ENCODE peak calls at places on chromosomes 6 and 20, in five cellular contexts. N, O, P, R and Z are unnamed samples.

GRCh38 chr6:163230901-163231300 is 183.6 kb upstream of the QKI start:
- DNase-seq in N (no peak), R (no peak), P (no peak), O (no peak), Z (no peak)

GRCh38 chr6:140078552-140079126 is 704.2 kb upstream of the CITED2 start:
- DNase-seq in P (no peak), N (peak; percentile 96), O (no peak), R (no peak), Z (no peak)

GRCh38 chr20:23436681-23437080 is 2.8 kb upstream of the CSTL1 start:
- DNase-seq in R (no peak), O (no peak), P (no peak), N (peak; percentile 67), Z (no peak)

GRCh38 chr6:64415936-64416335 is 780.3 kb downstream of the PHF3 start:
- DNase-seq in P (no peak), O (no peak), R (no peak), N (peak; percentile 32), Z (no peak)

GRCh38 chr6:90885611-90886056 is 298.8 kb upstream of the MAP3K7 start:
- DNase-seq in O (no peak), N (no peak), P (no peak), R (no peak), Z (no peak)

GRCh38 chr6:154502564-154502963 is 7.9 kb downstream of the CNKSR3 start:
- DNase-seq in O (no peak), N (no peak), P (no peak), R (no peak), Z (no peak)

GRCh38 chr20:37943501-37944455 is 40.9 kb downstream of the VSTM2L start:
- DNase-seq in O (no peak), R (no peak), N (no peak), P (no peak), Z (no peak)

GRCh38 chr6:56481957-56482356 is 160.7 kb downstream of the DST start:
- DNase-seq in P (no peak), O (no peak), R (no peak), N (no peak), Z (no peak)

GRCh38 chr6:37544530-37544929 is 44.8 kb upstream of the CCDC167 start:
- DNase-seq in O (no peak), R (no peak), P (no peak), N (no peak), Z (no peak)

GRCh38 chr6:105692630-105693212 is 289.8 kb upstream of the PREP start:
- DNase-seq in N (no peak), P (no peak), O (no peak), R (no peak), Z (no peak)

GRCh38 chr6:55758156-55758942 is 117.0 kb downstream of the BMP5 start:
- DNase-seq in R (no peak), O (no peak), P (peak; percentile 57), N (peak; percentile 76), Z (no peak)

GRCh38 chr6:155340464-155341129 is 26.3 kb upstream of the TFB1M start:
- DNase-seq in N (peak; percentile 69), P (peak; percentile 22), O (no peak), R (no peak), Z (peak; percentile 22)

GRCh38 chr6:35728663-35729348 is 8.0 kb upstream of the ARMC12 start:
- DNase-seq in O (peak; percentile 82), N (no peak), P (no peak), R (no peak), Z (no peak)

GRCh38 chr20:62500237-62500864 is 24.6 kb upstream of the GATA5 start:
- DNase-seq in R (peak; percentile 74), N (peak; percentile 65), O (peak; percentile 79), P (peak; percentile 40), Z (no peak)

GRCh38 chr6:53731906-53732636 is 62.7 kb upstream of the LRRC1 start:
- DNase-seq in O (no peak), P (no peak), R (no peak), N (no peak), Z (no peak)

GRCh38 chr20:42706762-42707161 is 482.9 kb downstream of the PTPRT start:
- DNase-seq in R (no peak), O (no peak), P (no peak), N (no peak), Z (no peak)

GRCh38 chr6:104788400-104788799 is 71.3 kb downstream of the HACE1 start:
- DNase-seq in R (no peak), P (no peak), N (peak; percentile 12), O (no peak), Z (no peak)

GRCh38 chr6:125307964-125308615 is 6.3 kb upstream of the HDDC2 start:
- DNase-seq in N (no peak), O (no peak), P (no peak), R (no peak), Z (no peak)

GRCh38 chr20:24981750-24982149 is 10.8 kb downstream of the APMAP start:
- DNase-seq in P (no peak), N (no peak), O (no peak), R (peak; percentile 44), Z (no peak)

GRCh38 chr6:150037526-150038201 is 12.3 kb upstream of the RAET1L start:
- DNase-seq in O (no peak), R (no peak), N (no peak), P (no peak), Z (no peak)

GRCh38 chr6:106275692-106276091 is 49.9 kb downstream of the ATG5 start:
- DNase-seq in O (no peak), R (no peak), N (no peak), P (no peak), Z (no peak)

GRCh38 chr6:51049983-51050877 is 231.6 kb downstream of the TFAP2B start:
- DNase-seq in P (no peak), R (no peak), O (no peak), N (no peak), Z (no peak)

GRCh38 chr20:31926493-31926892 is 25.4 kb downstream of the PDRG1 start:
- DNase-seq in N (no peak), P (no peak), O (no peak), R (no peak), Z (no peak)

GRCh38 chr20:14644698-14645097 is 307.3 kb upstream of the FLRT3 start:
- DNase-seq in P (no peak), O (no peak), R (no peak), N (no peak), Z (no peak)

DNA sequence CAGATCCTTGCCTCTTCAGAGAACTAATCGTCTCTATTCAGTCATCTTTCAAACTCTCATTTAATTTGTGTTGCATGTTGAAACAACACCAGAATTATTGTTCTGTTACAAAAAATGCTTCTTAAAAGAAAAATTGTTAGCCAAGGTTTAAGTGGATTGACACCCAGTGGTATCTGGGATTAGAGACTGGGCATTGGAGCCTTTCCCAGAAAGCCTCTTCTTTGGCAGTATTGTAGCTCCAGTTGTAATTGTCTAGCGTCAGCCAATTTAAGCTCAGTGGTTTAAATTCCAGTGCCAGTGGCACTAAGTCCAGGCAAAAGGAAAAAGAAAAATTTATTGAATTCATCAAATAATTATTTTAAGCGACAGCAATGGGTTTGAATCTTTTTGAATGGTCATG is 801 bp downstream of the CCDC28A start:
- DNase-seq in P (no peak), O (no peak), N (peak; percentile 17), R (no peak), Z (no peak)
- H3K27ac ChIP-seq in P (no peak overlapping the region), O (no peak overlapping the region), N (no peak overlapping the region), R (peak overlapping the region; percentile 97), Z (no peak overlapping the region)

DNA sequence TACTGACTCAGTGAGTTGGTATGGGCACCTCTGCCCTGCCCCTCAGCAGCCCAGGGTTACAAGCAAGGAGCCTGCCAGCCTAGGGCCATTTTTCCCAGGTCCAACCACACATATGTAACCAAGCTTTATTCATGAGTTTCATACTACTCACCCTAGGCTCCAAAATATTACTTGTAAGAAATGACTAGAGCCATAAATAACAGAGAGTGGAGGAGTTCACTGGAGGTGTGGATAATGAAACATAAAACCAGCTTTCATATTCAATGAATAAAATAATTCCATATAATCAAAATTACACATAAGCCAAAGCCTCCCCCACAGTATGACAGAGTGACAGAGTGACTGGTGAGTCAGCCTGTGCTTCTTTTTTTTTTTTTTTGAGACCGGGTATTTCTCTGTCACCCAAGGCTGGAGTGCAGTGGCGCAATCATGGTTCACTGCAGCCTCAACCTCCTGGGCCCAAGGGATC is 229.8 kb upstream of the SASH1 start:
- DNase-seq in O (no peak), N (no peak), R (peak; percentile 14), P (no peak), Z (no peak)
- H3K27ac ChIP-seq in O (no peak overlapping the region), N (no peak overlapping the region), R (no peak overlapping the region), P (no peak overlapping the region), Z (no peak overlapping the region)

GRCh38 chr20:10597637-10598036 is 76.2 kb downstream of the JAG1 start:
- DNase-seq in O (no peak), R (no peak), P (no peak), N (no peak), Z (no peak)

GRCh38 chr20:10594286-10594868 is 79.4 kb downstream of the JAG1 start:
- DNase-seq in O (no peak), R (no peak), P (no peak), N (no peak), Z (no peak)

GRCh38 chr20:10595230-10595629 is 78.6 kb downstream of the JAG1 start:
- DNase-seq in P (no peak), N (no peak), O (no peak), R (no peak), Z (no peak)

GRCh38 chr20:10596726-10597125 is 77.1 kb downstream of the JAG1 start:
- DNase-seq in P (peak; percentile 76), O (no peak), N (peak; percentile 77), R (no peak), Z (no peak)

GRCh38 chr20:10595985-10596384 is 77.8 kb downstream of the JAG1 start:
- DNase-seq in N (no peak), P (no peak), O (no peak), R (no peak), Z (no peak)
- H3K27ac ChIP-seq in N (no peak overlapping the region), P (peak overlapping the region; percentile 58), O (no peak overlapping the region), R (no peak overlapping the region), Z (no peak overlapping the region)

GRCh38 chr6:113018351-113019151 is 671.4 kb downstream of the RFPL4B start:
- DNase-seq in N (peak; percentile 94), O (no peak), P (no peak), R (peak; percentile 28), Z (no peak)
- H3K27ac ChIP-seq in N (no peak overlapping the region), O (peak overlapping the region; percentile 33), P (no peak overlapping the region), R (peak overlapping the region; percentile 5), Z (no peak overlapping the region)

GRCh38 chr6:159609813-159610212 is 83.2 kb downstream of the SOD2 start:
- DNase-seq in O (no peak), N (peak; percentile 5), R (no peak), P (no peak), Z (no peak)

GRCh38 chr6:159606786-159607185 is 86.3 kb downstream of the SOD2 start:
- DNase-seq in R (no peak), N (no peak), P (no peak), O (no peak), Z (no peak)

GRCh38 chr6:159615923-159616322 is 77.1 kb downstream of the SOD2 start:
- DNase-seq in P (no peak), R (no peak), O (no peak), N (no peak), Z (no peak)

GRCh38 chr6:159608961-159609673 is 83.9 kb downstream of the SOD2 start:
- DNase-seq in R (no peak), N (peak; percentile 65), O (no peak), P (peak; percentile 41), Z (peak; percentile 31)

GRCh38 chr6:159610881-159611280 is 82.2 kb downstream of the SOD2 start:
- DNase-seq in R (no peak), N (no peak), O (no peak), P (no peak), Z (no peak)
- H3K27ac ChIP-seq in R (no peak overlapping the region), N (no peak overlapping the region), O (no peak overlapping the region), P (no peak overlapping the region), Z (no peak overlapping the region)